ENCODE peak calls at places on chromosomes 11 and 22, in six cellular contexts. E, Z, H, X, S and B are unnamed samples.

GRCh38 chr22:39527481-39527961 is 5.0 kb downstream of the RPS19BP1 start:
- DNase-seq in E (no peak), Z (no peak), H (no peak), X (peak), S (no peak), B (no peak)

GRCh38 chr11:29669336-29669735 is 347.5 kb downstream of the KCNA4 start:
- DNase-seq in E (no peak), Z (no peak), H (no peak), X (no peak), S (no peak), B (no peak)

GRCh38 chr22:37164535-37164887 is 14.8 kb upstream of the IL2RB start:
- DNase-seq in E (no peak), Z (no peak), H (no peak), X (no peak), S (no peak), B (no peak)

GRCh38 chr11:12827929-12828812 is 153.9 kb downstream of the TEAD1 start:
- DNase-seq in E (peak), Z (no peak), H (peak), X (peak), S (no peak), B (peak)

GRCh38 chr11:76303399-76303798 is 77.5 kb downstream of the THAP12 start:
- DNase-seq in E (no peak), Z (no peak), H (no peak), X (no peak), S (no peak), B (no peak)

GRCh38 chr22:40534379-40535188 is 101.9 kb downstream of the MRTFA start:
- DNase-seq in E (peak), Z (no peak), H (no peak), X (no peak), S (no peak), B (no peak)

GRCh38 chr11:67117667-67118058 is 1.4 kb upstream of the KDM2A start:
- DNase-seq in E (no peak), Z (peak), H (no peak), X (no peak), S (no peak), B (peak)

GRCh38 chr11:32440920-32441319 is 5.6 kb upstream of the WT1 start:
- DNase-seq in E (no peak), Z (no peak), H (no peak), X (no peak), S (no peak), B (no peak)

GRCh38 chr11:2074266-2074825 is 64.8 kb downstream of the IGF2 start:
- DNase-seq in E (no peak), Z (no peak), H (no peak), X (no peak), S (no peak), B (no peak)

GRCh38 chr11:65861165-65861505 is 902 bp downstream of the MUS81 start:
- DNase-seq in E (no peak), Z (no peak), H (no peak), X (no peak), S (no peak), B (no peak)

GRCh38 chr22:39205344-39206021 is 39.3 kb downstream of the PDGFB start:
- DNase-seq in E (peak), Z (peak), H (no peak), X (no peak), S (no peak), B (no peak)

GRCh38 chr11:45450189-45450588 is 164.0 kb upstream of the SYT13 start:
- DNase-seq in E (no peak), Z (no peak), H (no peak), X (no peak), S (no peak), B (no peak)

GRCh38 chr22:24516301-24516737 is 21.2 kb downstream of the UPB1 start:
- DNase-seq in E (no peak), Z (no peak), H (peak), X (no peak), S (no peak), B (no peak)

GRCh38 chr11:134037093-134037908 is 31.6 kb upstream of the JAM3 start:
- DNase-seq in E (peak), Z (peak), H (peak), X (peak), S (peak), B (peak)